ENCODE peak calls at places on chromosomes 12 and 14, in six cellular contexts. One of them, this sample, is unnamed.
A peak's percentile ranks its signal among the peaks of the same experiment; 100 is the strongest.

GRCh38 chr12:42325776-42326465 is at the start of the genes PPHLN1 and ZCRB1:
- DNase-seq in activated B cell treated with CpG ODN at 0.5 μM for 24 hours: peak; percentile 73
- DNase-seq in MCF 10A: peak; percentile 84
- DNase-seq in astrocyte of the spinal cord: peak; percentile 75
- DNase-seq in brain microvascular endothelial cell: peak; percentile 63
- DNase-seq in AG09309: peak; percentile 14
- DNase-seq in this sample: peak; percentile 93

GRCh38 chr14:68199465-68200145 is 380.0 kb downstream of the RAD51B start:
- DNase-seq in activated B cell treated with CpG ODN at 0.5 μM for 24 hours: no peak
- DNase-seq in MCF 10A: no peak
- DNase-seq in astrocyte of the spinal cord: peak; percentile 84
- DNase-seq in brain microvascular endothelial cell: peak; percentile 82
- DNase-seq in AG09309: no peak
- DNase-seq in this sample: no peak

GRCh38 chr12:65121049-65121955 is at the start of gene WIF1:
- DNase-seq in activated B cell treated with CpG ODN at 0.5 μM for 24 hours: peak; percentile 32
- DNase-seq in MCF 10A: no peak
- DNase-seq in astrocyte of the spinal cord: no peak
- DNase-seq in brain microvascular endothelial cell: no peak
- DNase-seq in AG09309: no peak
- DNase-seq in this sample: peak; percentile 93

GRCh38 chr12:25194211-25194610 is 749 bp downstream of the DNAI7 start:
- DNase-seq in activated B cell treated with CpG ODN at 0.5 μM for 24 hours: no peak
- DNase-seq in MCF 10A: no peak
- DNase-seq in astrocyte of the spinal cord: peak; percentile 15
- DNase-seq in brain microvascular endothelial cell: no peak
- DNase-seq in AG09309: no peak
- DNase-seq in this sample: no peak

GRCh38 chr14:53792909-53793308 is 163.7 kb downstream of the BMP4 start:
- DNase-seq in activated B cell treated with CpG ODN at 0.5 μM for 24 hours: no peak
- DNase-seq in MCF 10A: peak; percentile 6
- DNase-seq in astrocyte of the spinal cord: no peak
- DNase-seq in brain microvascular endothelial cell: no peak
- DNase-seq in AG09309: no peak
- DNase-seq in this sample: no peak

GRCh38 chr14:50320279-50320678 is 8.2 kb downstream of the DMAC2L start:
- DNase-seq in activated B cell treated with CpG ODN at 0.5 μM for 24 hours: no peak
- DNase-seq in MCF 10A: no peak
- DNase-seq in astrocyte of the spinal cord: peak; percentile 51
- DNase-seq in brain microvascular endothelial cell: peak; percentile 71
- DNase-seq in AG09309: no peak
- DNase-seq in this sample: no peak

GRCh38 chr12:113232232-113232615 is 11.0 kb downstream of the TPCN1 start:
- DNase-seq in activated B cell treated with CpG ODN at 0.5 μM for 24 hours: no peak
- DNase-seq in MCF 10A: no peak
- DNase-seq in astrocyte of the spinal cord: no peak
- DNase-seq in brain microvascular endothelial cell: no peak
- DNase-seq in AG09309: no peak
- DNase-seq in this sample: peak; percentile 75

GRCh38 chr14:91269076-91269991 is 24.8 kb upstream of the GPR68 start:
- DNase-seq in activated B cell treated with CpG ODN at 0.5 μM for 24 hours: no peak
- DNase-seq in MCF 10A: no peak
- DNase-seq in astrocyte of the spinal cord: no peak
- DNase-seq in brain microvascular endothelial cell: no peak
- DNase-seq in AG09309: no peak
- DNase-seq in this sample: no peak

GRCh38 chr12:4230526-4230925 is 43.0 kb upstream of the CCND2 start:
- DNase-seq in activated B cell treated with CpG ODN at 0.5 μM for 24 hours: no peak
- DNase-seq in MCF 10A: no peak
- DNase-seq in astrocyte of the spinal cord: no peak
- DNase-seq in brain microvascular endothelial cell: no peak
- DNase-seq in AG09309: no peak
- DNase-seq in this sample: no peak

GRCh38 chr14:25108959-25109358 is 59.0 kb upstream of the STXBP6 start:
- DNase-seq in activated B cell treated with CpG ODN at 0.5 μM for 24 hours: no peak
- DNase-seq in MCF 10A: peak; percentile 0
- DNase-seq in astrocyte of the spinal cord: no peak
- DNase-seq in brain microvascular endothelial cell: no peak
- DNase-seq in AG09309: no peak
- DNase-seq in this sample: no peak

GRCh38 chr12:88923631-88924030 is 343.4 kb upstream of the KITLG start:
- DNase-seq in activated B cell treated with CpG ODN at 0.5 μM for 24 hours: no peak
- DNase-seq in MCF 10A: no peak
- DNase-seq in astrocyte of the spinal cord: no peak
- DNase-seq in brain microvascular endothelial cell: no peak
- DNase-seq in AG09309: no peak
- DNase-seq in this sample: no peak

GRCh38 chr12:48903982-48904411 is 21.3 kb downstream of the FKBP11 start:
- DNase-seq in activated B cell treated with CpG ODN at 0.5 μM for 24 hours: peak; percentile 53
- DNase-seq in MCF 10A: peak; percentile 59
- DNase-seq in astrocyte of the spinal cord: peak; percentile 85
- DNase-seq in brain microvascular endothelial cell: peak; percentile 81
- DNase-seq in AG09309: no peak
- DNase-seq in this sample: no peak

GRCh38 chr12:46526231-46526630 is 153.7 kb upstream of the SLC38A2 start:
- DNase-seq in activated B cell treated with CpG ODN at 0.5 μM for 24 hours: no peak
- DNase-seq in MCF 10A: no peak
- DNase-seq in astrocyte of the spinal cord: no peak
- DNase-seq in brain microvascular endothelial cell: no peak
- DNase-seq in AG09309: no peak
- DNase-seq in this sample: no peak
- TF ChIP-seq CTCF in activated B cell treated with CpG ODN at 0.5 μM for 24 hours: no peak
- TF ChIP-seq CTCF in MCF 10A: no peak
- TF ChIP-seq CTCF in astrocyte of the spinal cord: no peak
- TF ChIP-seq CTCF in brain microvascular endothelial cell: no peak
- TF ChIP-seq CTCF in AG09309: no peak
- TF ChIP-seq CTCF in this sample: no peak

DNA sequence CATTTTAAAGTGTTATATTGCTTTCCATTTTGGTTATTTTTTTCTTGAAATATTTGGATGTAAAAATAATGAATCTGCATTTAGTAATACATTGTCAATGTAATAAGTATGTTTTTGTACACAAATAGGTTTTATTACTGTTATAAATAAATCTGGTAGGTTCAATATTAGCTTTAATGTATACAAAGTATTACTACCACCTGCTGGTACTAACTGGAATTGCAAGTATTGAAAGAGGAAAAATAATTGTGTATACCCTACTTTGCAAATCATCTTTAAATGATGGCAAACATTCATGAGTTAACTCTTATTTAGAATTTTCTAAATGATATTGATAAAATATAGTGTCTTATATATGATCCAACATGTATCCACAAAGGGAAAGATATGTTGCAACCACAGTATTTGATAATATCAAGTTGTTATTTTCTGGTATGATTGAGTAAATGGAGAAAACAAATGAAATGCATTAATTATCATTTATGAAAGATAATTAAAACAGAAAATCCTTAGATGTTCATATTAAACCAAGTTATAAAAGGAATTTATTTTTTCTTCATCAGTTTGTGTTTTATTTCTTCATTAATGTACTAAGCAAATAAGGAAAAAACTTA is 3.2 kb downstream of the OR4K2 start:
- DNase-seq in activated B cell treated with CpG ODN at 0.5 μM for 24 hours: no peak
- DNase-seq in MCF 10A: peak; percentile 49
- DNase-seq in astrocyte of the spinal cord: no peak
- DNase-seq in brain microvascular endothelial cell: no peak
- DNase-seq in AG09309: no peak
- DNase-seq in this sample: no peak
- TF ChIP-seq CTCF in activated B cell treated with CpG ODN at 0.5 μM for 24 hours: no peak
- TF ChIP-seq CTCF in MCF 10A: peak; percentile 57
- TF ChIP-seq CTCF in astrocyte of the spinal cord: peak; percentile 38
- TF ChIP-seq CTCF in brain microvascular endothelial cell: peak; percentile 21
- TF ChIP-seq CTCF in AG09309: peak; percentile 13
- TF ChIP-seq CTCF in this sample: peak; percentile 22

GRCh38 chr12:121162384-121162783 is 29.7 kb downstream of the P2RX7 start:
- DNase-seq in activated B cell treated with CpG ODN at 0.5 μM for 24 hours: no peak
- DNase-seq in MCF 10A: no peak
- DNase-seq in astrocyte of the spinal cord: no peak
- DNase-seq in brain microvascular endothelial cell: no peak
- DNase-seq in AG09309: no peak
- DNase-seq in this sample: no peak
- TF ChIP-seq CTCF in activated B cell treated with CpG ODN at 0.5 μM for 24 hours: no peak
- TF ChIP-seq CTCF in MCF 10A: no peak
- TF ChIP-seq CTCF in astrocyte of the spinal cord: no peak
- TF ChIP-seq CTCF in brain microvascular endothelial cell: no peak
- TF ChIP-seq CTCF in AG09309: no peak
- TF ChIP-seq CTCF in this sample: no peak

GRCh38 chr12:124238886-124239285 is 56.0 kb upstream of the RFLNA start:
- DNase-seq in activated B cell treated with CpG ODN at 0.5 μM for 24 hours: no peak
- DNase-seq in MCF 10A: no peak
- DNase-seq in astrocyte of the spinal cord: no peak
- DNase-seq in brain microvascular endothelial cell: no peak
- DNase-seq in AG09309: no peak
- DNase-seq in this sample: no peak
- TF ChIP-seq CTCF in activated B cell treated with CpG ODN at 0.5 μM for 24 hours: no peak
- TF ChIP-seq CTCF in MCF 10A: no peak
- TF ChIP-seq CTCF in astrocyte of the spinal cord: no peak
- TF ChIP-seq CTCF in brain microvascular endothelial cell: no peak
- TF ChIP-seq CTCF in AG09309: no peak
- TF ChIP-seq CTCF in this sample: no peak